ENCODE peak calls at places on chromosomes 11 and 22, in nine cellular contexts. F is testis, O is psoas muscle, J is breast epithelium, A is HepG2, L is GM06990, C is IMR-90, G is PC-9, X is lung. T is an unnamed sample. For H3K36me3, the result is how much of the 10 kb centered on the place peaks cover.

GRCh38 chr11:61417670-61418069 is 12.1 kb downstream of the CPSF7 start:
- DNase-seq in O (no peak), A (peak), L (no peak), F (no peak), C (peak), X (no peak), G (no peak), J (no peak), T (no peak)

GRCh38 chr11:16097543-16097942 is 258.8 kb downstream of the SOX6 start:
- DNase-seq in O (no peak), J (no peak), C (no peak), X (no peak), L (no peak), A (no peak), F (no peak), G (no peak), T (no peak)

GRCh38 chr11:16392646-16393045 is 36.3 kb upstream of the SOX6 start:
- DNase-seq in L (no peak), A (no peak), C (peak), O (no peak), X (no peak), G (no peak), F (no peak), J (no peak), T (no peak)

GRCh38 chr11:78253797-78254196 is 65.1 kb downstream of the USP35 start:
- DNase-seq in J (no peak), L (no peak), F (no peak), X (no peak), G (no peak), C (peak), A (no peak), O (no peak), T (no peak)

GRCh38 chr11:58616594-58616993 is 5.9 kb upstream of the CNTF start:
- DNase-seq in F (no peak), X (no peak), O (peak), C (peak), J (no peak), A (no peak), L (no peak), G (no peak), T (no peak)

GRCh38 chr11:46315033-46315738 is 32.1 kb upstream of the DGKZ start:
- DNase-seq in L (peak), F (peak), X (peak), C (peak), G (peak), A (peak), J (no peak), O (peak), T (peak)

GRCh38 chr22:36927671-36928070 is 14.2 kb downstream of the CSF2RB start:
- DNase-seq in X (no peak), J (no peak), L (no peak), G (no peak), O (no peak), A (no peak), C (no peak), F (no peak), T (no peak)

GRCh38 chr22:48892571-48893287 is 934.9 kb downstream of the BRD1 start:
- DNase-seq in J (no peak), L (no peak), X (no peak), A (no peak), O (no peak), F (no peak), G (no peak), C (no peak), T (no peak)

GRCh38 chr11:76185931-76186401 is 20.3 kb downstream of the WNT11 start:
- DNase-seq in F (peak), O (peak), C (no peak), G (no peak), L (no peak), J (peak), A (no peak), X (no peak), T (no peak)

GRCh38 chr22:31681625-31682345 is 19.8 kb upstream of the PISD start:
- DNase-seq in X (no peak), F (peak), L (no peak), J (no peak), O (no peak), G (no peak), A (no peak), C (peak), T (no peak)

GRCh38 chr11:71342951-71343827 is 90.8 kb upstream of the SHANK2 start:
- DNase-seq in C (peak), A (peak), J (no peak), L (no peak), G (peak), O (peak), F (peak), X (peak), T (no peak)

GRCh38 chr11:70210051-70210501 is 7.0 kb downstream of the FADD start:
- DNase-seq in X (no peak), A (no peak), C (peak), J (no peak), O (no peak), L (no peak), F (no peak), G (no peak), T (no peak)

GRCh38 chr11:126359431-126360048 is 4.1 kb downstream of the ST3GAL4 start:
- DNase-seq in G (no peak), X (peak), A (no peak), F (peak), C (peak), L (no peak), J (peak), O (peak), T (no peak)

GRCh38 chr11:57461841-57462489 is 1.6 kb downstream of the RTN4RL2 start:
- DNase-seq in F (no peak), A (no peak), C (no peak), O (no peak), X (no peak), L (no peak), J (no peak), G (no peak), T (no peak)

GRCh38 chr11:27839226-27839913 is 139.1 kb upstream of the BDNF start:
- DNase-seq in X (no peak), C (peak), O (no peak), A (peak), F (no peak), J (no peak), G (no peak), L (no peak), T (no peak)

GRCh38 chr11:74320538-74320937 is 9.1 kb upstream of the P4HA3 start:
- DNase-seq in G (no peak), O (no peak), F (no peak), A (no peak), L (no peak), X (no peak), C (peak), J (no peak), T (no peak)

GRCh38 chr11:34826384-34826726 is 89.8 kb downstream of the APIP start:
- DNase-seq in G (no peak), O (no peak), F (no peak), J (no peak), L (no peak), X (no peak), A (no peak), C (no peak), T (no peak)

GRCh38 chr22:42976131-42976530 is 38.8 kb downstream of the PACSIN2 start:
- DNase-seq in C (no peak), F (no peak), G (no peak), L (no peak), J (no peak), A (no peak), O (no peak), X (no peak), T (no peak)

GRCh38 chr11:118597556-118597955 is 9.9 kb upstream of the PHLDB1 start:
- DNase-seq in C (no peak), G (no peak), A (no peak), X (no peak), L (no peak), F (no peak), O (no peak), J (no peak), T (no peak)

GRCh38 chr22:18110194-18110943 is at the start of gene TUBA8:
- DNase-seq in F (peak), O (peak), J (peak), G (peak), L (peak), C (peak), A (no peak), X (no peak), T (peak)

GRCh38 chr22:24685804-24686203 is 82.8 kb downstream of the GGT1 start:
- DNase-seq in A (no peak), L (no peak), X (no peak), F (peak), J (no peak), G (no peak), C (no peak), O (no peak), T (no peak)

GRCh38 chr11:73040046-73040445 is 102.1 kb downstream of the FCHSD2 start:
- DNase-seq in X (no peak), C (no peak), A (no peak), F (no peak), O (no peak), G (no peak), J (no peak), L (no peak), T (no peak)

GRCh38 chr11:126480410-126481302 is 125.2 kb downstream of the ST3GAL4 start:
- DNase-seq in O (peak), C (peak), X (peak), A (peak), F (peak), J (peak), G (peak), L (peak), T (peak)

DNA sequence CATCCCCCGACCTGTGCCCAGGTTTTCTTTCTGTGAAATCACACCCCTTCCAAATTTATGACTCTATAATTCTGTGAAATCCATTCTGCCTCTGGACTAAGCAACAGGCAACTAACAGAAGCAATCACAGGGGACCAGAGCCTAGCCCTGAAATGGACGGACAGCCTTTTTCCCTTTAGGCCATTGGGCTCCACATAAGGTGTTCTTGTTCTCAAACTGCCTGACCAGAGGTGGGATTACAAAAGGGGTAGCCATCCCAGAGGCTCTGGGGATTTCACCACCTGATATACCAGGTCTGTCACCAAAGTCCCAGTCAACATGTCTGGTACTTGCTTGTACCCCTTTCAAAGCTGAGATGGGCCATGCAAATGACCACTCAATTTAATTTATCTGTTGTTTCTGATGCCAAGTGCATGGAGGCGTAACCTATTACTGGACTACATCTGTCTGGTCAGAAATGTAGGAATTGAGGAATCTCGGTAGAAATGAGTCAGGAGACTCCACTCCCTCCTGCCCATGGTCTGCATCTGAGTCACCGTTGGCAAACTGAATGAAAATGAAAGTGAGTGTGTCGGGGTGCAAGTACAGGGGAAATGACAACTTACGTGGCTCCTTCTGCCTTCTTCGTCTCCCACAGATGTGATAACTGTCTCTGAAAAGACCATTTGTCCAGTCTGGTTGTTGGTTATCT is 10.2 kb downstream of the DKK3 start:
- DNase-seq in F (no peak), X (no peak), G (no peak), C (peak), L (no peak), O (no peak), J (no peak), A (no peak), T (no peak)
- H3K36me3 ChIP-seq in F (under half), X (under half), G (under half), C (half or more), L (under half), O (under half), J (under half), A (under half), T (under half)

GRCh38 chr11:98056945-98057344 is 963.8 kb upstream of the CNTN5 start:
- DNase-seq in F (no peak), G (no peak), L (no peak), O (no peak), A (no peak), J (no peak), C (no peak), X (no peak), T (no peak)
- H3K4me3 ChIP-seq in F (no peak), G (no peak), L (no peak), O (no peak), A (no peak), J (no peak), C (no peak), X (no peak), T (no peak)

GRCh38 chr11:44116433-44116832 is 21.0 kb downstream of the EXT2 start:
- DNase-seq in F (no peak), A (no peak), X (no peak), O (no peak), G (no peak), J (no peak), L (no peak), C (peak), T (no peak)

GRCh38 chr11:44125598-44125997 is 30.1 kb downstream of the EXT2 start:
- DNase-seq in J (no peak), O (no peak), C (no peak), L (no peak), X (no peak), G (no peak), F (no peak), A (no peak), T (no peak)

DNA sequence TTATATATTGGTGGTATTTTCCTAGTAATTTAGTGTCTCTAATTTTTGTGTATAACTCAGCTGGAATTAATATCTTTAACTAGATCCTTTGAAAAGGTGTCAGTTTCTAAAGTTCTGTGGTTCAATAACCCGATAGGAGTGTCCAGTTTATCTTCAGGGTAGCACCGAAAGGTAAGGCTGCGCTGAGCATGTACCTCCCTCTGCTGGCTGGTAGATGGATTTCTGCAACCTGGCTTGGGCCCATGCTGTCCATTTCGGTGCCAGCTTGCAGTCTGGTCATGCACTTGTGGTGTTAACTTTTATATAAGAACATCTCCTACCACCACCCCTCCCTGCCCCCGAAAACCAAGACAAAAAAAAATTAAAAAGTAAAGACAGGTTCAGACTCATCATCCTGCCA is 24.7 kb downstream of the EXT2 start:
- DNase-seq in X (no peak), O (peak), L (no peak), J (no peak), G (no peak), F (no peak), A (no peak), C (no peak), T (no peak)
- TF ChIP-seq CTCF in X (no peak), O (peak), L (peak), J (no peak), G (peak), F (no peak), A (peak), C (peak), T (peak)

GRCh38 chr22:20051927-20052308 is 28.1 kb upstream of the DGCR8 start:
- DNase-seq in F (no peak), C (no peak), X (no peak), J (no peak), O (no peak), A (no peak), G (no peak), L (no peak), T (no peak)

GRCh38 chr22:20052309-20053250 is 27.5 kb upstream of the DGCR8 start:
- DNase-seq in O (no peak), J (no peak), A (no peak), C (no peak), G (no peak), F (no peak), L (no peak), X (no peak), T (no peak)

GRCh38 chr22:20054034-20054427 is 26.0 kb upstream of the DGCR8 start:
- DNase-seq in X (no peak), A (no peak), C (no peak), O (no peak), G (no peak), L (no peak), F (no peak), J (no peak), T (no peak)

GRCh38 chr22:20054485-20054884 is 25.6 kb upstream of the DGCR8 start:
- DNase-seq in G (no peak), O (no peak), L (no peak), J (no peak), F (no peak), C (no peak), A (no peak), X (no peak), T (no peak)

DNA sequence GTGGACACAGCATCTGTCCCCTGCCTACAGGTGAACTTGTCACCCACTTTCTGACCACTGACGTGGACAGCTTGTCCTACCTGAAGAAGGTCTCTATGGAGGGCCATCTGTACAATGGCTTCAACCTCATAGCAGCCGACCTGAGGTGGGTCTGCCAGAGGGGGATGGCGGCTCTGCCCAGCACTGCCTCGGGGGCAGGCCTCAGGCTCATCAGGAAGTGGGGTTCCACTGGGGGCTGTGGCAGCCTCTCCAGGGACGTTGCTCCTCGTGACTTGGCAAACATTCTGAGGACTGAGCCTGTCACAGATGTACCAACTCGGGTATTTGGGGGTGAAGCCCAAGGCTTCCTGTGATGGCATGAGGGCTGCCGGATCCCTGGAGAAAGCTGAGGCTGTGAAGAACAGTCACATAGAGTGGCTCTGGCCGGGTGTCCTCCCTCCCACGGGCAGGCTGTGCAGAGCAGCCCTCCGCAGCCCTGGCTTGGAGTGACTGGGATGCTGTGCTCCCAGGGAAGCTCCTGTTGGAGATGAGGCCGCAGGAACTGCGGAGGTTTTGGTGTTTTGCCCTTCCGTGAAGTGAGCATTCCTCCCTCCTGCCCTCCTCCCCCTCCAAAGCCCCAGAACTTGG is 26.5 kb upstream of the DGCR8 start:
- DNase-seq in G (no peak), A (no peak), O (no peak), L (no peak), F (no peak), X (no peak), J (no peak), C (no peak), T (no peak)
- H3K36me3 ChIP-seq in G (under half), A (under half), O (under half), L (under half), F (under half), X (under half), J (under half), C (under half), T (under half)

DNA sequence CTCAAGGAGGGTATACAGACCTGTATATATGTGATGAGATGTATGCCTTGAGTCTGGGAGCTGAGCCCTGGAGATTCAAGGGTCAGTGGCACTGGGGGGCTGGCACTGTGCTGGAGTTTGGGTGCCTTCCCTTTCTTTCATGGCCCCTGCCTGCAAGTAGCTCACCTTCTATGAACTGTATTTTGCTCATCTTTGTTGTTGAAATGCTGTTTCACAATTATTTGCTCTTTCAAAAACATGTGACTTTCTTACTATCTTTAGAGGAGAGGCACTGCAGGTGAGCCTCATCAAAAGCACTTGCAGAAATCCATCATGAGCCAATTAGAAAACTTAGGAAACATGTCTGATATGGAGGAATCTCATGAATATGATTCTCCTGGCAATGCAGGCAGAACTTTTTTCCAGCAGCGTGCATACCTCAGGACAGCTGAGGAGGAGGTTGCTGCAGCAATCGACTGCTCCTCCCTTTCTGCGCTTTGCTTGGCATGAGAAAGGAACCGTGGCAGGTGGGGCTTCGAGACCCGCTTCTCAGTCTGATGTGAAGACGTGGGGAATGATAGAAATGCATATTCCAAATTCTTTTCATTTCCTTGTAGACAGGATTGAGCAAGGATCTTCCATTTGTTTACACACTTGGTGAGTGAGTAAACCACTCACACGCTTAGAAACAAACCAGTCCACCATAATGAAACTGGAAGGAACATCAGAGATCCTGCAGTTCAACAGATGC is 178.4 kb upstream of the E2F8 start:
- DNase-seq in C (peak), J (no peak), G (peak), L (no peak), A (no peak), O (no peak), F (no peak), X (peak), T (no peak)
- H3K4me3 ChIP-seq in C (peak), J (no peak), G (peak), L (no peak), A (no peak), O (no peak), F (no peak), X (no peak), T (no peak)

DNA sequence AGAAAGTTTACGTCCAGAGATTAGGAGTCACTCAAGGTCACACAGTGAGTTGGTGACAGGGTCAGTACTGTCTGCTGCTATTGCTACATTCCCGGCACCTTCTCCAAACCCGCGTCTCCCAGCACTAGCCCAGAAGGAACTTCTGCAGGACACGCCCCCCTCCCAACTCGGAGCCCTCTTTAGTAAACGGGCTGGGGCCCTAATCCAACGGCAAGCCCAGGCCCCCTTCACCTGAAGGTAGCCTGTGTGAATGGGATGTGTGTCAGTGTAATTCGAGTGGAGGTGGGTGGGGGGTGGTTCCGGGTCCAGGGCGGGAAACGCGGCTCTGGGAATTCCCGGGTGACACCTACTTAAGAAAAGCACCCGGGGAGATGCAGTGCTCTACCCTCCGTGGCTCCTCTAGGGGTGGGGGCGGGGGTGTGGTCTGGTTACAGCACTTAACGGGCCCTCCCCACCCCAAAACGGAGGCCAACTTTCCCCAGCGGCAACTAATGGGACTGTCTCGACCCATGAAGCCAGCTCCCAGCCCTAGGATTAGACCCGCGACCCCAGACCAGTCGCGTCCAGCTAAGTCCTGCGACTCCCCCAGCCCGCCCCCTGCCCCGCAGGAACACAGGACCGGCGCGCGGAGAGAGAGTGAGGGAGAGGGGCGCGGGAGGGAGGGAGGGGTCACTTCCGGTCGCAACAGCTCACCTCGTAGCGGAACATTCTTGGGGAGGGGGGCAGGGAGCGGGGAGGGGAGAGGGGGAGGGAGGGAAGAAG is 468 bp downstream of the PATL1 start:
- DNase-seq in G (peak), C (peak), F (peak), O (peak), X (peak), L (peak), A (peak), J (peak), T (peak)
- TF ChIP-seq CTCF in G (peak), C (no peak), F (peak), O (peak), X (no peak), L (no peak), A (no peak), J (no peak), T (peak)

T was measured in thoracic aorta.